ENCODE peak calls at places on chromosomes 3 and 15, in seven cellular contexts. D is upper lobe of right lung, T is Karpas-422, B is mesendoderm, H is left ventricle myocardium inferior, Q is dorsolateral prefrontal cortex, A is fibroblast of pulmonary artery. J is an unnamed sample.

GRCh38 chr15:27244047-27244446 is 273.1 kb downstream of the GABRG3 start:
- DNase-seq in A (no peak), T (no peak), B (no peak), H (no peak), Q (no peak), D (no peak), J (no peak)

GRCh38 chr3:106836906-106837305 is 540.3 kb upstream of the CCDC54 start:
- DNase-seq in B (no peak), A (no peak), H (no peak), Q (no peak), D (no peak), T (no peak), J (no peak)

GRCh38 chr3:31197941-31198340 is 303.5 kb upstream of the GADL1 start:
- DNase-seq in Q (no peak), A (no peak), D (no peak), B (no peak), H (no peak), T (no peak), J (no peak)

GRCh38 chr3:169879013-169879412 is 9.3 kb upstream of the LRRC31 start:
- DNase-seq in Q (no peak), B (no peak), H (no peak), A (no peak), T (no peak), D (no peak), J (no peak)

GRCh38 chr3:187986514-187986934 is 167.4 kb upstream of the LPP start:
- DNase-seq in Q (no peak), A (peak), H (no peak), B (peak), T (peak), D (no peak), J (no peak)

GRCh38 chr15:34496616-34497015 is 59.0 kb upstream of the GOLGA8A start:
- DNase-seq in D (no peak), H (no peak), A (no peak), B (no peak), Q (no peak), T (no peak), J (no peak)

GRCh38 chr3:129228891-129229585 is 20.4 kb upstream of the COPG1 start:
- DNase-seq in B (peak), Q (no peak), D (no peak), T (no peak), A (peak), H (peak), J (peak)

GRCh38 chr3:129015388-129016105 is 14.4 kb downstream of the EFCC1 start:
- DNase-seq in B (peak), Q (no peak), A (peak), D (no peak), H (peak), T (no peak), J (peak)

GRCh38 chr3:48492461-48493202 is 11.3 kb downstream of the SHISA5 start:
- DNase-seq in Q (no peak), B (no peak), A (no peak), T (peak), H (no peak), D (no peak), J (no peak)

GRCh38 chr3:129503387-129504010 is 24.9 kb upstream of the RHO start:
- DNase-seq in T (no peak), B (no peak), D (no peak), A (no peak), H (no peak), Q (no peak), J (no peak)

GRCh38 chr3:125108833-125109540 is 53.2 kb upstream of the HEG1 start:
- DNase-seq in H (no peak), Q (no peak), D (no peak), B (peak), A (no peak), T (peak), J (no peak)

GRCh38 chr3:143348486-143349327 is 229.1 kb downstream of the CHST2 start:
- DNase-seq in H (no peak), A (no peak), B (peak), Q (no peak), D (no peak), T (peak), J (no peak)

GRCh38 chr3:146067048-146067447 is 93.9 kb downstream of the PLOD2 start:
- DNase-seq in B (no peak), Q (no peak), A (peak), T (no peak), H (no peak), D (no peak), J (no peak)

GRCh38 chr3:156321934-156322333 is 201.6 kb downstream of the KCNAB1 start:
- DNase-seq in D (no peak), B (no peak), Q (no peak), T (no peak), H (no peak), A (no peak), J (no peak)

GRCh38 chr15:25247418-25248030 is 191.3 kb downstream of the UBE3A start:
- DNase-seq in Q (no peak), B (no peak), T (no peak), A (no peak), H (no peak), D (no peak), J (no peak)

GRCh38 chr3:78690806-78691205 is 1077.0 kb downstream of the ROBO1 start:
- DNase-seq in Q (no peak), A (peak), D (no peak), B (no peak), H (no peak), T (no peak), J (no peak)

GRCh38 chr3:108202080-108202479 is 20.1 kb downstream of the IFT57 start:
- DNase-seq in T (no peak), H (no peak), D (no peak), Q (no peak), B (no peak), A (peak), J (no peak)

GRCh38 chr15:55403531-55403930 is 4.6 kb downstream of the CCPG1 start:
- DNase-seq in T (peak), Q (no peak), H (no peak), D (no peak), B (no peak), A (peak), J (no peak)

GRCh38 chr15:82105458-82106205 is 59.8 kb upstream of the MEX3B start:
- DNase-seq in A (peak), D (no peak), Q (no peak), H (no peak), B (peak), T (no peak), J (no peak)

GRCh38 chr3:175672119-175672689 is 813.1 kb downstream of the NAALADL2 start:
- DNase-seq in B (no peak), Q (no peak), A (peak), H (no peak), T (no peak), D (no peak), J (no peak)

GRCh38 chr15:50257924-50258323 is 7.6 kb downstream of the HDC start:
- DNase-seq in H (no peak), A (peak), B (no peak), T (no peak), D (no peak), Q (no peak), J (no peak)

GRCh38 chr3:119600732-119601131 is 3.0 kb downstream of the PLA1A start:
- DNase-seq in A (no peak), Q (no peak), T (peak), B (peak), D (peak), H (peak), J (peak)

GRCh38 chr15:80999623-81000036 is 1.1 kb upstream of the TLNRD1 start:
- DNase-seq in D (no peak), H (no peak), A (no peak), Q (no peak), B (no peak), T (no peak), J (no peak)

GRCh38 chr3:135759651-135760050 is 205.9 kb upstream of the PPP2R3A start:
- DNase-seq in D (no peak), B (no peak), T (no peak), A (no peak), H (no peak), Q (no peak), J (no peak)

GRCh38 chr3:136893848-136894443 is 31.9 kb downstream of the NCK1 start:
- DNase-seq in D (no peak), B (peak), A (peak), T (no peak), Q (no peak), H (no peak), J (no peak)

DNA sequence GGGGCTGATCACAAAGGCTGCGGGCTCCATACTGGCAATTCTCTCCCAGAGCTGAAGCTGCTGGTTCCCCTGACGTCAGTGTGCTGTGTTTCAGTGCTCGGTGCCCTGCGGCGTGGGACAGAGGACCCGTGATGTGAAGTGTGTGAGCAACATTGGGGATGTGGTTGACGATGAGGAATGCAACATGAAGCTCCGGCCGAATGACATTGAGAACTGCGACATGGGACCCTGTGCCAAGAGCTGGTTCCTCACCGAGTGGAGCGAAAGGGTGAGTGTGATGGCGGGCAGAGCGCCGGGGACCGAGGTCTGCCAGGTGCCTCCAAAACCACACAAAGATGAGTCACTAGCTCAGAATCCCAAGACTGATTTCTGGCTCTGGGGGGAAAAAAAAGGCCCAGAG is 62.0 kb upstream of the NR2E3 start:
- DNase-seq in H (no peak), B (no peak), Q (no peak), T (no peak), A (no peak), D (no peak), J (no peak)
- H3K4me3 ChIP-seq in H (no peak), B (no peak), Q (no peak), T (no peak), A (no peak), D (no peak), J (no peak)

GRCh38 chr15:101045236-101045646 is 126.1 kb downstream of the LRRK1 start:
- DNase-seq in D (peak), B (no peak), A (peak), Q (no peak), H (peak), T (no peak), J (no peak)

GRCh38 chr15:101047301-101047781 is 128.2 kb downstream of the LRRK1 start:
- DNase-seq in A (no peak), T (no peak), B (no peak), D (peak), H (peak), Q (no peak), J (peak)

GRCh38 chr15:101048191-101049011 is 129.2 kb downstream of the LRRK1 start:
- DNase-seq in T (no peak), H (no peak), D (peak), A (no peak), B (no peak), Q (no peak), J (peak)

GRCh38 chr15:101045835-101046691 is 126.9 kb downstream of the LRRK1 start:
- DNase-seq in Q (no peak), H (peak), A (no peak), T (no peak), B (no peak), D (peak), J (peak)

GRCh38 chr15:101046826-101047225 is 127.7 kb downstream of the LRRK1 start:
- DNase-seq in H (no peak), Q (no peak), B (no peak), T (no peak), A (no peak), D (no peak), J (no peak)
- H3K4me3 ChIP-seq in H (no peak), Q (no peak), B (no peak), T (no peak), A (no peak), D (no peak), J (no peak)

GRCh38 chr15:71691700-71692417 is 118.5 kb upstream of the NR2E3 start:
- DNase-seq in B (peak), Q (no peak), T (no peak), A (peak), H (no peak), D (no peak), J (no peak)
- H3K4me3 ChIP-seq in B (no peak), Q (no peak), T (no peak), A (no peak), H (peak), D (no peak), J (no peak)

DNA sequence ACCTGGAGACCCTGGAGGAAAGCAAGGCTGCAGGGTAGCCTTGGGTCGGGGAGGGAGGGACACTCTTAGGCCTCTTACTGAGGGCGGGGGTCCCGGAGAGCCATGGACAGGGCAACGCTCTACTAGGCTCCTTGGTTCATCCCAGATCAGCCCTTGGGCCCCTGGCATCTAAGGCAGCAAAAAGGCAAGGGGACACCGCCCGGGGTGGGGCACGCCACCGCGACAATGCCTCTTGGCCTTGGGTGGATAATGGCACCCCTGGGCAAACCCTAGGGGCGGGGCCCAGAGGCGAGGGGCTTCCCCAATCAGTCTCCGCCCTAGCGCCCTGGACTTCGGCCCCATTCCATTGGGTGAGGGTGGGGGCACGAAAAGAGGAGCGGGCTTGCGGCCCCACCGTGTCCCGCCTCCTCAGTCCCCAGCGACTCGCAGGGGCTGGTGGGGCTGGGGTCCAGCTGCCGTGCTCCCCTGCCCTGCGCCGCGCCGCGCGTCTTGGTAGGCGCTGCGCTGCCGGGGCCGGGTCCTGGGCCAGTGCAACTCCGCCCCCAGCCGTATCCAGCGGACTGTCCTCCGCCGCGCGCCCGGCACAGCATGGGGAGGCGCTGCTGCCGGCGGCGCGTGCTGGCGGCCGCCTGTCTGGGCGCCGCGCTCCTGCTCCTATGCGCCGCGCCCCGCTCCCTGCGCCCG is at the start of gene CHST13:
- DNase-seq in T (no peak), H (peak), A (peak), Q (no peak), B (peak), D (peak), J (no peak)
- H3K4me3 ChIP-seq in T (no peak), H (peak), A (no peak), Q (peak), B (no peak), D (peak), J (peak)

GRCh38 chr15:39584266-39584659 is 3.4 kb downstream of the THBS1 start:
- DNase-seq in D (no peak), H (no peak), T (no peak), A (no peak), B (no peak), Q (no peak), J (no peak)
- H3K4me3 ChIP-seq in D (peak), H (peak), T (no peak), A (peak), B (no peak), Q (no peak), J (peak)

DNA sequence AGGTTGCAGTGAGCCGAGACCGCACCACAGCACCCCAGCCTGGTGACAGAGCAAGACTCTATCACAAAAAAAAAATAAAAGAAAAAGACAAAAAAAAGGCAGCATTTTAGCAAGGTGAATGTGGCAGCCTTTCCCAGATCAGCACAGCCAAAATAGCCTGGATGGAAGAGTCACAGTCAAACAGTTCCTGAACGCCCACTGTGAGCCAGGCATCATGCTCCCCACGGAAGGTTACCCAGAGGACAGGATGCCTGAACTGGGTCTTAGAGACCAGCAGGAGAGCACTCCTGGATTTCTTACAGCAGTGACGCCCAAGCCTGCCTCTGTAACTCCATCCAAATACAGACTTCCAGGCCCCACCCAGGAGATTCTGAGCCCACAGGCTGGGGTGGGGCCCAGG is 4.5 kb downstream of the XXYLT1 start:
- DNase-seq in T (no peak), B (no peak), D (no peak), H (no peak), A (no peak), Q (no peak), J (no peak)
- H3K4me3 ChIP-seq in T (no peak), B (no peak), D (no peak), H (no peak), A (no peak), Q (no peak), J (no peak)

GRCh38 chr15:74316116-74316515 is 51.3 kb downstream of the CYP11A1 start:
- DNase-seq in B (no peak), Q (no peak), T (no peak), H (peak), A (no peak), D (no peak), J (peak)
- H3K4me3 ChIP-seq in B (no peak), Q (no peak), T (no peak), H (no peak), A (no peak), D (no peak), J (no peak)

GRCh38 chr15:74426404-74427281 is 7.1 kb downstream of the SEMA7A start:
- DNase-seq in A (no peak), Q (no peak), H (no peak), D (no peak), T (no peak), B (no peak), J (no peak)

GRCh38 chr15:74429784-74430141 is 4.0 kb downstream of the SEMA7A start:
- DNase-seq in A (no peak), D (no peak), Q (no peak), H (no peak), T (no peak), B (no peak), J (no peak)

GRCh38 chr15:74428970-74429783 is 4.6 kb downstream of the SEMA7A start:
- DNase-seq in D (no peak), T (no peak), Q (no peak), H (no peak), A (no peak), B (no peak), J (no peak)

GRCh38 chr15:74427607-74428441 is 5.9 kb downstream of the SEMA7A start:
- DNase-seq in Q (no peak), A (no peak), D (no peak), H (no peak), T (no peak), B (no peak), J (no peak)

GRCh38 chr15:74428442-74428787 is 5.3 kb downstream of the SEMA7A start:
- DNase-seq in T (no peak), A (no peak), D (no peak), H (no peak), B (no peak), Q (no peak), J (no peak)
- H3K4me3 ChIP-seq in T (no peak), A (no peak), D (no peak), H (no peak), B (no peak), Q (peak), J (no peak)